ENCODE peak calls at places on chromosomes 2 and 18, in nine cellular contexts. Z, D, G, A, E, H, U, J and O are unnamed samples.

GRCh38 chr18:57220485-57220884 is 73.6 kb downstream of the BOD1L2 start:
- DNase-seq in D (no peak), A (no peak), E (no peak), H (no peak), G (no peak), J (no peak), U (no peak), Z (no peak), O (no peak)

GRCh38 chr2:239946570-239947311 is 78.4 kb downstream of the NDUFA10 start:
- DNase-seq in A (no peak), U (no peak), H (no peak), J (no peak), Z (peak), G (no peak), D (peak), E (no peak), O (no peak)

GRCh38 chr2:217849154-217849553 is 153.6 kb downstream of the TNS1 start:
- DNase-seq in H (no peak), E (no peak), U (no peak), J (peak), D (no peak), A (no peak), G (peak), Z (no peak), O (no peak)

GRCh38 chr2:111903516-111903915 is 5.1 kb downstream of the MERTK start:
- DNase-seq in A (no peak), D (no peak), U (no peak), Z (no peak), H (no peak), G (no peak), J (no peak), E (no peak), O (no peak)

GRCh38 chr18:59400407-59400806 is 41.3 kb upstream of the LMAN1 start:
- DNase-seq in U (no peak), J (no peak), D (no peak), H (no peak), A (no peak), E (no peak), Z (no peak), G (no peak), O (no peak)

GRCh38 chr2:182595650-182596049 is 120.4 kb upstream of the DNAJC10 start:
- DNase-seq in H (no peak), U (no peak), E (no peak), D (no peak), J (no peak), G (no peak), A (no peak), Z (no peak), O (no peak)

GRCh38 chr2:10059016-10059351 is 15.6 kb downstream of the KLF11 start:
- DNase-seq in A (no peak), H (no peak), J (no peak), G (no peak), E (no peak), D (no peak), Z (no peak), U (no peak), O (no peak)

GRCh38 chr2:43877782-43878464 is 39.2 kb downstream of the ABCG8 start:
- DNase-seq in A (peak), H (peak), G (peak), E (peak), U (peak), D (no peak), Z (peak), J (peak), O (no peak)

GRCh38 chr2:236309669-236310029 is 45.4 kb upstream of the ASB18 start:
- DNase-seq in A (no peak), G (peak), E (peak), U (peak), Z (no peak), J (peak), D (no peak), H (peak), O (no peak)

GRCh38 chr2:105545731-105546622 is 147.1 kb upstream of the FHL2 start:
- DNase-seq in D (no peak), Z (peak), H (peak), G (peak), A (peak), J (peak), E (peak), U (peak), O (peak)

GRCh38 chr18:2826581-2826980 is 20.2 kb upstream of the EMILIN2 start:
- DNase-seq in E (peak), D (no peak), G (no peak), H (no peak), U (no peak), J (no peak), Z (peak), A (no peak), O (no peak)

GRCh38 chr18:56835331-56835730 is 184.2 kb downstream of the WDR7 start:
- DNase-seq in G (no peak), J (no peak), U (no peak), H (no peak), E (no peak), D (no peak), A (no peak), Z (no peak), O (peak)

GRCh38 chr2:44015239-44015638 is 19.4 kb upstream of the LRPPRC start:
- DNase-seq in Z (no peak), J (no peak), U (no peak), D (no peak), H (no peak), A (no peak), G (no peak), E (no peak), O (no peak)